ENCODE peak calls at places on chromosomes 6 and 20, in four cellular contexts. X is GM12878, H is HepG2, Y is K562. M is an unnamed sample.

GRCh38 chr6:18528084-18528743 is 141.1 kb downstream of the RNF144B start:
- DNase-seq in X (no peak), H (no peak), Y (no peak), M (peak)

GRCh38 chr20:51422912-51423667 is 119.4 kb downstream of the NFATC2 start:
- DNase-seq in X (no peak), H (no peak), Y (no peak), M (no peak)

GRCh38 chr6:22980446-22980845 is 411.1 kb downstream of the HDGFL1 start:
- DNase-seq in X (no peak), H (no peak), Y (no peak), M (no peak)

GRCh38 chr6:112245511-112246203 is 8.7 kb downstream of the LAMA4 start:
- DNase-seq in X (no peak), H (no peak), Y (no peak), M (no peak)

GRCh38 chr6:152268846-152269442 is 368.2 kb downstream of the SYNE1 start:
- DNase-seq in X (no peak), H (no peak), Y (no peak), M (no peak)

GRCh38 chr20:5835870-5836269 is 85.7 kb downstream of the SHLD1 start:
- DNase-seq in X (no peak), H (no peak), Y (no peak), M (no peak)

GRCh38 chr6:101090281-101090680 is 209.2 kb upstream of the ASCC3 start:
- DNase-seq in X (no peak), H (no peak), Y (no peak), M (no peak)

GRCh38 chr6:105748737-105749161 is 337.4 kb upstream of the PRDM1 start:
- DNase-seq in X (no peak), H (no peak), Y (no peak), M (peak)

GRCh38 chr6:90074161-90074560 is 179.9 kb downstream of the GJA10 start:
- DNase-seq in X (no peak), H (peak), Y (no peak), M (no peak)

GRCh38 chr6:152952045-152952444 is 30.8 kb downstream of the FBXO5 start:
- DNase-seq in X (no peak), H (peak), Y (no peak), M (no peak)

GRCh38 chr6:116572162-116572561 is 858 bp downstream of the RWDD1 start:
- DNase-seq in X (no peak), H (peak), Y (peak), M (peak)

GRCh38 chr20:9388160-9388825 is 126.1 kb upstream of the LAMP5 start:
- DNase-seq in X (no peak), H (no peak), Y (no peak), M (no peak)

GRCh38 chr20:57301026-57301425 is 28.6 kb upstream of the SPO11 start:
- DNase-seq in X (no peak), H (no peak), Y (no peak), M (no peak)

GRCh38 chr6:684831-685636 is 7.9 kb downstream of the EXOC2 start:
- DNase-seq in X (peak), H (no peak), Y (no peak), M (no peak)

GRCh38 chr6:26205161-26205624 is 118.0 kb downstream of the HFE start:
- DNase-seq in X (no peak), H (peak), Y (peak), M (peak)

GRCh38 chr20:36644032-36644712 is 1.8 kb downstream of the SLA2 start:
- DNase-seq in X (no peak), H (no peak), Y (no peak), M (no peak)

GRCh38 chr6:151647871-151648639 is 154.2 kb downstream of the CCDC170 start:
- DNase-seq in X (no peak), H (peak), Y (no peak), M (no peak)

GRCh38 chr20:62875419-62876355 is 14.1 kb upstream of the TCFL5 start:
- DNase-seq in X (no peak), H (peak), Y (peak), M (peak)

GRCh38 chr6:17042422-17043147 is 59.3 kb upstream of the STMND1 start:
- DNase-seq in X (no peak), H (peak), Y (no peak), M (peak)
- TF ChIP-seq MYC in X (no peak), H (no peak), Y (no peak), M (no peak)

GRCh38 chr6:35486005-35486925 is 10.6 kb downstream of the TEAD3 start:
- DNase-seq in X (no peak), H (no peak), Y (no peak), M (no peak)
- TF ChIP-seq CHD2 in X (no peak), H (no peak), Y (no peak), M (no peak)

GRCh38 chr20:64216036-64216435 is 39.5 kb upstream of the PCMTD2 start:
- DNase-seq in X (no peak), H (no peak), Y (no peak), M (no peak)
- TF ChIP-seq MYC in X (no peak), H (no peak), Y (no peak), M (no peak)

GRCh38 chr6:132974122-132974521 is 159.8 kb downstream of the RPS12 start:
- DNase-seq in X (no peak), H (no peak), Y (no peak), M (no peak)

GRCh38 chr6:132972971-132973370 is 158.6 kb downstream of the RPS12 start:
- DNase-seq in X (no peak), H (no peak), Y (no peak), M (no peak)

GRCh38 chr6:132971676-132972075 is 157.3 kb downstream of the RPS12 start:
- DNase-seq in X (no peak), H (no peak), Y (no peak), M (no peak)

GRCh38 chr6:132973556-132973993 is 159.2 kb downstream of the RPS12 start:
- DNase-seq in X (no peak), H (no peak), Y (no peak), M (no peak)

GRCh38 chr6:132972254-132972653 is 157.9 kb downstream of the RPS12 start:
- DNase-seq in X (no peak), H (no peak), Y (no peak), M (no peak)
- TF ChIP-seq CHD2 in X (no peak), H (no peak), Y (no peak), M (no peak)

GRCh38 chr6:107361568-107362270 is 97.6 kb downstream of the PDSS2 start:
- DNase-seq in X (no peak), H (peak), Y (no peak), M (no peak)
- TF ChIP-seq MYC in X (no peak), H (no peak), Y (no peak), M (no peak)

GRCh38 chr6:53648571-53648970 is 17.0 kb downstream of the KLHL31 start:
- DNase-seq in X (no peak), H (no peak), Y (no peak), M (no peak)
- TF ChIP-seq CHD2 in X (no peak), H (no peak), Y (no peak), M (no peak)

GRCh38 chr6:111228094-111228493 is 140.8 kb downstream of the SLC16A10 start:
- DNase-seq in X (no peak), H (no peak), Y (no peak), M (no peak)
- TF ChIP-seq MYC in X (no peak), H (no peak), Y (no peak), M (no peak)

DNA sequence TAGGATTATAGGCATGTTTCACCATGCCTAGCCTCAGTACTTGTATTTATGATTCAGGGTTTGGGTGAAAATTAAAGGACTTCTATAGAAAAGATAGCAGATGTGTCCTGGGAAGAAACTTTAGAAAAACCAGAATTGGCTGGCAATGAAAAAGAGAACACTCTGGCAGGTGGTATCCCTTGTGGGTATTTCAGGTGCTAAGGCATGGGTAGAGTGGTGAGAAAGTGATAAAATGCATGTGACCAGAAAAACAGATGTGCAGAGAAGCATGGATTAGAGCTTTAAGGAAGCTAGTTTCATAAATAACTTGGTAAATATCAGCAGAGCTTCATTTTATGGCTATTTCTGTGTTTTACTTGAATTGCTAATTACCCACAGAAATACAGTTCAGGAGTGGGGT is 622.2 kb downstream of the DOK5 start:
- DNase-seq in X (no peak), H (no peak), Y (no peak), M (no peak)
- TF ChIP-seq CHD2 in X (no peak), H (no peak), Y (no peak), M (no peak)

GRCh38 chr6:6323352-6323751 is 2.9 kb upstream of the F13A1 start:
- DNase-seq in X (no peak), H (no peak), Y (no peak), M (no peak)
- TF ChIP-seq MYC in X (no peak), H (no peak), Y (no peak), M (no peak)

M was measured in A549.